ENCODE peak calls at places on chromosome 3, in five cellular contexts. One of them, this sample, is unnamed.

GRCh38 chr3:49132437-49133225 is at the start of gene LAMB2:
- DNase-seq in PC-3: peak; percentile 82
- DNase-seq in H9: peak; percentile 82
- DNase-seq in KBM-7: no peak
- DNase-seq in NCI-H69: peak; percentile 67
- DNase-seq in this sample: no peak

GRCh38 chr3:50088725-50089602 is at the start of gene RBM5:
- DNase-seq in PC-3: peak; percentile 95
- DNase-seq in KBM-7: peak; percentile 92
- DNase-seq in NCI-H69: peak; percentile 90
- DNase-seq in H9: peak; percentile 93
- DNase-seq in this sample: peak; percentile 90

GRCh38 chr3:38396239-38396638 is 49.7 kb downstream of the XYLB start:
- DNase-seq in NCI-H69: no peak
- DNase-seq in H9: no peak
- DNase-seq in PC-3: no peak
- DNase-seq in KBM-7: no peak
- DNase-seq in this sample: no peak

GRCh38 chr3:133964547-133964946 is 65.2 kb downstream of the SLCO2A1 start:
- DNase-seq in KBM-7: peak; percentile 74
- DNase-seq in NCI-H69: peak; percentile 3
- DNase-seq in PC-3: peak; percentile 32
- DNase-seq in H9: no peak
- DNase-seq in this sample: no peak

GRCh38 chr3:169772530-169772950 is 656 bp upstream of the MYNN start:
- DNase-seq in KBM-7: peak; percentile 83
- DNase-seq in H9: peak; percentile 79
- DNase-seq in NCI-H69: peak; percentile 95
- DNase-seq in PC-3: peak; percentile 80
- DNase-seq in this sample: peak; percentile 79

GRCh38 chr3:9143180-9143579 is 106.3 kb downstream of the SRGAP3 start:
- DNase-seq in PC-3: no peak
- DNase-seq in KBM-7: no peak
- DNase-seq in H9: no peak
- DNase-seq in NCI-H69: no peak
- DNase-seq in this sample: no peak

GRCh38 chr3:184248454-184249411 is at the start of gene ALG3:
- DNase-seq in PC-3: peak; percentile 88
- DNase-seq in KBM-7: peak; percentile 87
- DNase-seq in NCI-H69: peak; percentile 95
- DNase-seq in H9: peak; percentile 89
- DNase-seq in this sample: peak; percentile 58

GRCh38 chr3:179702271-179702947 is 49.6 kb downstream of the USP13 start:
- DNase-seq in H9: no peak
- DNase-seq in PC-3: no peak
- DNase-seq in KBM-7: no peak
- DNase-seq in NCI-H69: no peak
- DNase-seq in this sample: no peak

GRCh38 chr3:11146771-11147363 is 7.4 kb upstream of the HRH1 start:
- DNase-seq in NCI-H69: no peak
- DNase-seq in KBM-7: no peak
- DNase-seq in H9: no peak
- DNase-seq in PC-3: peak; percentile 68
- DNase-seq in this sample: no peak

GRCh38 chr3:99878005-99878404 is 60.3 kb downstream of the CMSS1 start:
- DNase-seq in H9: no peak
- DNase-seq in KBM-7: no peak
- DNase-seq in NCI-H69: no peak
- DNase-seq in PC-3: peak; percentile 71
- DNase-seq in this sample: no peak

GRCh38 chr3:188157407-188157806 is 3.5 kb downstream of the LPP start:
- DNase-seq in PC-3: no peak
- DNase-seq in H9: no peak
- DNase-seq in KBM-7: no peak
- DNase-seq in NCI-H69: no peak
- DNase-seq in this sample: no peak

GRCh38 chr3:27324695-27325094 is 44.5 kb downstream of the NEK10 start:
- DNase-seq in PC-3: peak; percentile 27
- DNase-seq in H9: no peak
- DNase-seq in NCI-H69: no peak
- DNase-seq in KBM-7: no peak
- DNase-seq in this sample: no peak

GRCh38 chr3:119145500-119146167 is at the start of gene TEX55:
- DNase-seq in PC-3: peak; percentile 87
- DNase-seq in KBM-7: peak; percentile 43
- DNase-seq in H9: peak; percentile 65
- DNase-seq in NCI-H69: peak; percentile 45
- DNase-seq in this sample: no peak

GRCh38 chr3:186965141-186965879 is 35.0 kb downstream of the ST6GAL1 start:
- DNase-seq in NCI-H69: no peak
- DNase-seq in H9: peak; percentile 78
- DNase-seq in KBM-7: no peak
- DNase-seq in PC-3: no peak
- DNase-seq in this sample: no peak

This sample was measured in caudate nucleus.